ENCODE peak calls at places on chromosome 7, in seven cellular contexts. W, O, V, E, A, I and U are unnamed samples.

GRCh38 chr7:139328375-139328774 is 12.8 kb upstream of the FMC1 start:
- DNase-seq in W (no peak), O (peak), V (no peak), E (no peak), A (no peak), I (no peak), U (peak)

GRCh38 chr7:2515424-2516193 is 4.0 kb upstream of the LFNG start:
- DNase-seq in W (no peak), O (no peak), V (no peak), E (no peak), A (no peak), I (no peak), U (no peak)

GRCh38 chr7:2761801-2762497 is 73.9 kb downstream of the AMZ1 start:
- DNase-seq in W (no peak), O (no peak), V (peak), E (no peak), A (no peak), I (no peak), U (no peak)

GRCh38 chr7:81736088-81736487 is 33.8 kb downstream of the HGF start:
- DNase-seq in W (no peak), O (no peak), V (no peak), E (no peak), A (no peak), I (no peak), U (no peak)

GRCh38 chr7:82697897-82698296 is 254.3 kb upstream of the CACNA2D1 start:
- DNase-seq in W (no peak), O (peak), V (no peak), E (no peak), A (no peak), I (no peak), U (peak)

GRCh38 chr7:128115326-128115820 is 84.1 kb upstream of the LRRC4 start:
- DNase-seq in W (no peak), O (no peak), V (peak), E (peak), A (no peak), I (peak), U (peak)

GRCh38 chr7:37786741-37787569 is 61.4 kb upstream of the NME8 start:
- DNase-seq in W (no peak), O (no peak), V (no peak), E (no peak), A (no peak), I (no peak), U (no peak)

GRCh38 chr7:101631224-101631714 is 2.2 kb upstream of the MYL10 start:
- DNase-seq in W (no peak), O (no peak), V (no peak), E (peak), A (no peak), I (no peak), U (no peak)

GRCh38 chr7:43078794-43079193 is 33.7 kb upstream of the HECW1 start:
- DNase-seq in W (no peak), O (no peak), V (no peak), E (peak), A (no peak), I (no peak), U (no peak)

GRCh38 chr7:768881-769504 is 41.9 kb upstream of the PRKAR1B start:
- DNase-seq in W (peak), O (no peak), V (no peak), E (peak), A (peak), I (peak), U (no peak)

GRCh38 chr7:24894670-24895221 is 85.2 kb downstream of the OSBPL3 start:
- DNase-seq in W (no peak), O (no peak), V (no peak), E (peak), A (peak), I (peak), U (no peak)

GRCh38 chr7:144019457-144019856 is 19.3 kb downstream of the OR6B1 start:
- DNase-seq in W (no peak), O (peak), V (peak), E (peak), A (no peak), I (no peak), U (peak)

GRCh38 chr7:20560325-20561180 is 54.9 kb upstream of the ABCB5 start:
- DNase-seq in W (no peak), O (no peak), V (peak), E (no peak), A (peak), I (peak), U (no peak)

GRCh38 chr7:142822714-142823113 is 32.2 kb upstream of the EPHB6 start:
- DNase-seq in W (no peak), O (no peak), V (no peak), E (no peak), A (no peak), I (no peak), U (no peak)

DNA sequence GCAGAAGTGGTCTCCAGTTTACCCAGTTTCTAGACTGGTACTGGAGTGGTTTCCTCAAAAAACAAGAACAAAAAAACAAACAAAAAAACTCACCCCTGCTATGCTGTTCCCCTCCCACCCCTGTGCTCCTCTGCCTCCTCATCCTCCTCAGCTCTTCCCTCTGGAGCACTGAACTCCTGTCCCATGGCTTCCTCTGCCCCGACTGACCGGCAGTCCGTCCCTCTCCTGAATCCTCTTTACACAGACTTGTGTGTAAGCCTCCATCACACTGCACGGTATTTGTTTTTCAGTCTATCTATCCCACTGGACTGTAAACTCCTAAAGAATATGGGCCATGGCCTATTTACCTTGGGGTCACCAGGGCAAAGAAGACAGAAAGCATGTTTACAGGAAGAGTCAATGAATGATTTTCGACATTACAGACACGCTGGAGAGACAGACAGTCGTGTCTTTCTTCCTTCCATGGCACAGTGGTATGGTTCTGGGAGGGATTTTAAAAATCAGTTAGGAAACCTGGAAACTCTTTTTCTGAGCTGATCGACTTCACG is 265.3 kb downstream of the GLI3 start:
- DNase-seq in W (no peak), O (no peak), V (no peak), E (no peak), A (no peak), I (no peak), U (no peak)
- H2BK120ac ChIP-seq in W (no peak), O (no peak), V (no peak), E (no peak), A (no peak), I (no peak), U (no peak)

GRCh38 chr7:141366098-141366621 is 185.1 kb upstream of the AGK start:
- DNase-seq in W (peak), O (no peak), V (no peak), E (peak), A (peak), I (no peak), U (peak)
- H2BK120ac ChIP-seq in W (no peak), O (no peak), V (peak), E (no peak), A (no peak), I (no peak), U (no peak)

DNA sequence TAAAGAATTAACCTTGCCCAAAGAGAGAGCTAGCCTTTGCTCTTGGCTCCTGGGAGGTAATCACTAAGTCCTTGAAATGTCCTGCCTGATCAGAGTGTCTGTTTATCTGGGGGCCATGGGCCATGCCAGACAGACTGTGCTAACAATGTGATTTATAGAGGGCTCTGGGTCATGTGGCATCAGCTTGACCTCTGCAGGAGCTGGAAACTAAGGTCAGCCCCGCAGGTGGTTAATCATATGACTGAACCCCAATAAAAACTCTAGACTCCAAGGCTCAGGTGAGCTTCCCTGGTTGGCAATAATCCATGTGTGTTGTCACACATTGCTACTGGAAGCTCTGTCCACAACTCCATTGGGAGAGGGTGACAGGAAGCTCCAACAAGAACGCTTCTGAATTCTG is 47.5 kb downstream of the NDUFB2 start:
- DNase-seq in W (no peak), O (no peak), V (no peak), E (no peak), A (no peak), I (no peak), U (no peak)
- H2BK120ac ChIP-seq in W (no peak), O (no peak), V (no peak), E (no peak), A (no peak), I (no peak), U (no peak)

GRCh38 chr7:30175171-30175570 is 40.4 kb downstream of the MTURN start:
- DNase-seq in W (no peak), O (no peak), V (no peak), E (no peak), A (no peak), I (no peak), U (no peak)
- H2BK120ac ChIP-seq in W (no peak), O (no peak), V (no peak), E (no peak), A (no peak), I (no peak), U (no peak)

GRCh38 chr7:30888783-30889182 is 22.9 kb upstream of the AQP1 start:
- DNase-seq in W (no peak), O (peak), V (peak), E (peak), A (no peak), I (no peak), U (peak)

GRCh38 chr7:30886608-30887011 is 25.0 kb upstream of the AQP1 start:
- DNase-seq in W (no peak), O (no peak), V (no peak), E (no peak), A (no peak), I (no peak), U (no peak)

GRCh38 chr7:30887464-30887872 is 24.2 kb upstream of the AQP1 start:
- DNase-seq in W (no peak), O (no peak), V (no peak), E (peak), A (no peak), I (no peak), U (no peak)

GRCh38 chr7:30881448-30881847 is 30.2 kb upstream of the AQP1 start:
- DNase-seq in W (no peak), O (no peak), V (no peak), E (no peak), A (no peak), I (no peak), U (no peak)

DNA sequence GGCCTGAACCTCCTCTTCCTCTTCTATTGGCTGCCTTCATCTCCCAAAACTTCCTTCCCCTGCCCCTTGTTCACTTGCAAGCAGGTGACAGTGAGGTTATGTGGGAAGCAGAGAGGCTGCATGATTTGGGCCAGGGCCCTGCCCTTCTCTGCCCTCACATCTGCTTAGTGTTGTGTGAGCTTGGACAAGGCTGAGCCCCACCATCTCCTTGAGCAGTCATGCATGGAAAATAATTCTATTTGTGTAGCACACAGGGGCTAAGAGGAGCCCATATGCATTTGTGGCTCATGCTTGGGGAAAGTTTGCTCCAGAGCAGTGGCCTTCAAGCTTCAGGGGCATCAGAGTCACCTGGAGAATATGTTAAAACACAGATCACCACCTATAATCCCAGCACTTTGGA is 26.8 kb upstream of the AQP1 start:
- DNase-seq in W (no peak), O (no peak), V (no peak), E (no peak), A (no peak), I (no peak), U (no peak)
- H2BK120ac ChIP-seq in W (no peak), O (no peak), V (no peak), E (no peak), A (no peak), I (no peak), U (no peak)

GRCh38 chr7:131827421-131827820 is 271.0 kb upstream of the PODXL start:
- DNase-seq in W (no peak), O (no peak), V (no peak), E (peak), A (no peak), I (no peak), U (no peak)

GRCh38 chr7:131830681-131831080 is 274.3 kb upstream of the PODXL start:
- DNase-seq in W (no peak), O (no peak), V (no peak), E (peak), A (no peak), I (no peak), U (no peak)

GRCh38 chr7:131829911-131830310 is 273.5 kb upstream of the PODXL start:
- DNase-seq in W (no peak), O (no peak), V (no peak), E (peak), A (peak), I (peak), U (no peak)

DNA sequence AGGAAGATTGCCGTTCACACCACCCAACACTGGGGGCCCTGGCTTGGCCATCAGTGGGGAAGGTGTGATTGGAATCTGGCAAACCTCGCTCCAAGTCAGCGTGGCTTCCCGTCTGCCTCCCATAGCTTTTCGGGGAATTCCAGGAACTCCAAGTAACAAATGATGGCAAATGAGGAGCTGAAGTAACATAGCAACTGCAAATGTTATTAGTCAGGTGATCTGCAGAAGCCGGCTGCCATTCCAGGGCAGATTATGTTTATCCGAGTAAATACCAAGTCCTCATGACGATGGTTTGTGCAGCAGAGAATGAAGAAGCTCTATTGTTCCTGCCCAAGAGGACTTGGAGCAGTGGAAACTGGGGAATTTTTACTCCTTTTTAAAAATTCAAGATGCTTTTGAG is 270.5 kb upstream of the PODXL start:
- DNase-seq in W (no peak), O (no peak), V (no peak), E (peak), A (peak), I (no peak), U (no peak)
- H2BK120ac ChIP-seq in W (no peak), O (no peak), V (no peak), E (no peak), A (no peak), I (no peak), U (no peak)

DNA sequence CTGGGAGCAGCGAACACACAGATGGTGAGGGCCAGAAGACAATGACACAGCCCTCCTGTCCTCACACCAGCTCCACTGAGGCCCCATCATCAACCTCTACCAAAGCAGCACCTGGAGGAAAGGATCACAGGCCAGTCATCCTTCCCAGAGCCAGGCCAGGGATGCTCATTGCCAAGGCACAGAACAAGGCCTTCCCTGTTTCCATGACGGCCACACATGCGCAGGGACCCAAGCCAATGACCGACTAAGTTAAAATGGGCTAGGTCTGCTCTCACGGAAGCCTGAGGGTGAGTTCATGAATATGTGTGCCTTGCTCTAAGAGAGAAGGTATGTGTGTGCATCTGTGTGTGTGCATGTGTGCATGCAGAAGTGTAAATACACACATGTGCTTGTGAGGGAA is 39.6 kb downstream of the COBL start:
- DNase-seq in W (no peak), O (no peak), V (no peak), E (no peak), A (no peak), I (no peak), U (no peak)
- H2BK120ac ChIP-seq in W (no peak), O (no peak), V (no peak), E (no peak), A (no peak), I (no peak), U (no peak)

GRCh38 chr7:91325731-91326130 is 61.5 kb downstream of the FZD1 start:
- DNase-seq in W (no peak), O (no peak), V (no peak), E (no peak), A (no peak), I (no peak), U (no peak)
- H2BK120ac ChIP-seq in W (no peak), O (no peak), V (no peak), E (no peak), A (no peak), I (no peak), U (no peak)

GRCh38 chr7:57216340-57216739 is 84.1 kb upstream of the ZNF479 start:
- DNase-seq in W (no peak), O (no peak), V (no peak), E (no peak), A (no peak), I (no peak), U (no peak)
- H2BK120ac ChIP-seq in W (no peak), O (no peak), V (no peak), E (no peak), A (no peak), I (no peak), U (no peak)